ENCODE peak calls at places on chromosome 5, in nine cellular contexts. X, W, L, U, I, H, B, M and G are unnamed samples. For H3K4me1 and H3K9me3, the result is how much of the 10 kb centered on the place peaks cover.

GRCh38 chr5:1787472-1788047 is 12.1 kb downstream of the MRPL36 start:
- DNase-seq in X (no peak), W (no peak), L (no peak), U (no peak), I (no peak), H (no peak), B (peak), M (no peak), G (no peak)

GRCh38 chr5:138650999-138651766 is 76.0 kb upstream of the HSPA9 start:
- DNase-seq in X (no peak), W (no peak), L (no peak), U (no peak), I (no peak), H (no peak), B (no peak), M (no peak), G (no peak)

GRCh38 chr5:71887680-71888079 is 168.6 kb downstream of the CARTPT start:
- DNase-seq in X (no peak), W (peak), L (no peak), U (no peak), I (peak), H (no peak), B (no peak), M (peak), G (no peak)

GRCh38 chr5:141512390-141513020 is 23.6 kb downstream of the PCDHGC5 start:
- DNase-seq in X (peak), W (peak), L (peak), U (peak), I (peak), H (peak), B (peak), M (peak), G (peak)

GRCh38 chr5:168301593-168302388 is 10.3 kb downstream of the WWC1 start:
- DNase-seq in X (no peak), W (no peak), L (no peak), U (no peak), I (no peak), H (no peak), B (no peak), M (peak), G (no peak)

GRCh38 chr5:148290271-148291195 is 21.7 kb upstream of the SPINK7 start:
- DNase-seq in X (no peak), W (peak), L (no peak), U (no peak), I (peak), H (no peak), B (no peak), M (no peak), G (no peak)

GRCh38 chr5:17143335-17143734 is 74.1 kb upstream of the BASP1 start:
- DNase-seq in X (no peak), W (no peak), L (no peak), U (no peak), I (no peak), H (no peak), B (no peak), M (no peak), G (no peak)

GRCh38 chr5:114360362-114360761 is 1.5 kb upstream of the KCNN2 start:
- DNase-seq in X (no peak), W (no peak), L (no peak), U (no peak), I (no peak), H (no peak), B (no peak), M (no peak), G (no peak)

GRCh38 chr5:34687269-34688011 is 31.3 kb downstream of the RAI14 start:
- DNase-seq in X (no peak), W (peak), L (no peak), U (no peak), I (no peak), H (no peak), B (no peak), M (no peak), G (no peak)

GRCh38 chr5:108654042-108654441 is 93.7 kb upstream of the FER start:
- DNase-seq in X (no peak), W (no peak), L (no peak), U (no peak), I (no peak), H (no peak), B (no peak), M (no peak), G (no peak)

GRCh38 chr5:33774323-33774722 is 117.5 kb downstream of the ADAMTS12 start:
- DNase-seq in X (no peak), W (no peak), L (no peak), U (no peak), I (no peak), H (no peak), B (no peak), M (no peak), G (no peak)

GRCh38 chr5:177531209-177531940 is 14.6 kb upstream of the DDX41 start:
- DNase-seq in X (no peak), W (no peak), L (no peak), U (no peak), I (no peak), H (no peak), B (peak), M (no peak), G (no peak)

GRCh38 chr5:95846554-95847260 is 24.2 kb upstream of the GLRX start:
- DNase-seq in X (peak), W (peak), L (no peak), U (peak), I (peak), H (peak), B (peak), M (no peak), G (peak)

GRCh38 chr5:42570946-42571625 is 147.8 kb downstream of the GHR start:
- DNase-seq in X (no peak), W (no peak), L (no peak), U (no peak), I (no peak), H (no peak), B (no peak), M (no peak), G (no peak)

GRCh38 chr5:153880094-153880493 is 158.6 kb downstream of the FAM114A2 start:
- DNase-seq in X (no peak), W (no peak), L (no peak), U (no peak), I (no peak), H (no peak), B (no peak), M (no peak), G (no peak)

GRCh38 chr5:92694067-92694466 is 887.0 kb downstream of the NR2F1-AS1 start:
- DNase-seq in X (no peak), W (no peak), L (no peak), U (no peak), I (no peak), H (no peak), B (no peak), M (no peak), G (no peak)

GRCh38 chr5:76742586-76742985 is 26.7 kb downstream of the F2R start:
- DNase-seq in X (no peak), W (no peak), L (no peak), U (no peak), I (no peak), H (no peak), B (no peak), M (peak), G (no peak)

GRCh38 chr5:179127136-179128040 is 67.2 kb downstream of the ZNF354C start:
- DNase-seq in X (no peak), W (no peak), L (no peak), U (no peak), I (no peak), H (no peak), B (peak), M (no peak), G (no peak)

GRCh38 chr5:169814522-169814921 is 165.8 kb downstream of the INSYN2B start:
- DNase-seq in X (no peak), W (no peak), L (no peak), U (no peak), I (no peak), H (no peak), B (no peak), M (no peak), G (no peak)

GRCh38 chr5:171961117-171961516 is 45.3 kb downstream of the FBXW11 start:
- DNase-seq in X (peak), W (no peak), L (no peak), U (peak), I (no peak), H (no peak), B (no peak), M (no peak), G (no peak)

GRCh38 chr5:14816999-14817761 is 54.4 kb downstream of the ANKH start:
- DNase-seq in X (peak), W (no peak), L (no peak), U (peak), I (no peak), H (peak), B (no peak), M (no peak), G (no peak)

GRCh38 chr5:149419532-149420485 is 40.7 kb upstream of the IL17B start:
- DNase-seq in X (no peak), W (no peak), L (peak), U (no peak), I (no peak), H (peak), B (no peak), M (no peak), G (no peak)

GRCh38 chr5:1322036-1322903 is 22.6 kb downstream of the CLPTM1L start:
- DNase-seq in X (peak), W (no peak), L (no peak), U (no peak), I (no peak), H (no peak), B (peak), M (no peak), G (no peak)

GRCh38 chr5:107499237-107499636 is 171.5 kb downstream of the EFNA5 start:
- DNase-seq in X (no peak), W (no peak), L (no peak), U (no peak), I (no peak), H (no peak), B (no peak), M (no peak), G (no peak)

GRCh38 chr5:53642006-53642405 is 81.6 kb downstream of the NDUFS4 start:
- DNase-seq in X (no peak), W (no peak), L (no peak), U (no peak), I (no peak), H (no peak), B (no peak), M (no peak), G (no peak)

GRCh38 chr5:177508217-177508611 is 1.4 kb downstream of the DOK3 start:
- DNase-seq in X (no peak), W (no peak), L (no peak), U (no peak), I (no peak), H (peak), B (no peak), M (no peak), G (no peak)

GRCh38 chr5:72884911-72885310 is 68.5 kb downstream of the TNPO1 start:
- DNase-seq in X (no peak), W (no peak), L (no peak), U (no peak), I (no peak), H (no peak), B (no peak), M (no peak), G (no peak)

GRCh38 chr5:89418821-89419085 is 535.8 kb upstream of the MEF2C start:
- DNase-seq in X (no peak), W (no peak), L (no peak), U (no peak), I (no peak), H (no peak), B (no peak), M (no peak), G (no peak)

GRCh38 chr5:107539163-107539445 is 131.6 kb downstream of the EFNA5 start:
- DNase-seq in X (no peak), W (no peak), L (no peak), U (no peak), I (no peak), H (no peak), B (no peak), M (no peak), G (no peak)

GRCh38 chr5:7073666-7074065 is 322.3 kb upstream of the ADCY2 start:
- DNase-seq in X (no peak), W (no peak), L (no peak), U (no peak), I (no peak), H (no peak), B (no peak), M (no peak), G (no peak)

GRCh38 chr5:86461169-86461956 is 156.4 kb upstream of the COX7C start:
- DNase-seq in X (no peak), W (no peak), L (no peak), U (no peak), I (no peak), H (no peak), B (no peak), M (no peak), G (no peak)

GRCh38 chr5:91307023-91307422 is 76.1 kb downstream of the ARRDC3 start:
- DNase-seq in X (peak), W (no peak), L (peak), U (peak), I (no peak), H (peak), B (no peak), M (no peak), G (no peak)

GRCh38 chr5:138542120-138542955 is 698 bp downstream of the ETF1 start:
- DNase-seq in X (no peak), W (no peak), L (no peak), U (no peak), I (no peak), H (no peak), B (no peak), M (peak), G (no peak)

GRCh38 chr5:136811551-136811950 is 446.2 kb upstream of the TRPC7 start:
- DNase-seq in X (no peak), W (no peak), L (no peak), U (no peak), I (no peak), H (peak), B (no peak), M (no peak), G (no peak)

DNA sequence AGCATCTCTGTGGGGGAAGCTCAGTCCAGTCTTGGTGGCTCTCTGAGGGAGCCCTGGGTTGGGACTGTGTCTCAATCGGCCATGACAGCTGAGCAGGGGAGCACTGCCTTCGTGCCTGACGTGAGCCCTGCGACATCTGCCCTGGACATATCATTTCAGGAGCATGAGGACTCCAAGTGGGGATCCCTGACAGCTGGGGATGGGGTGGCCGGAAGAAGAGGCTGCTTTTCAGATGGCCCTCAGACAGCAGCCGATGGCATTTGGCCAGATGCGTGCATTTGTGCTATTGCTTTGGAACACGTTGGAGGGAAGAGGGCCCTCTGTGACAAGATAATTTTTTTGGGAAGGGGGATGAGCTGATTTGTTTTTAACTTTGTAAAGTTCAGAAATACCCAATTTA is 131.0 kb upstream of the STC2 start:
- DNase-seq in X (no peak), W (no peak), L (no peak), U (no peak), I (no peak), H (no peak), B (no peak), M (no peak), G (no peak)
- H3K4me1 ChIP-seq in X (under half), W (under half), L (under half), U (under half), I (under half), H (under half), B (under half), M (under half), G (under half)

DNA sequence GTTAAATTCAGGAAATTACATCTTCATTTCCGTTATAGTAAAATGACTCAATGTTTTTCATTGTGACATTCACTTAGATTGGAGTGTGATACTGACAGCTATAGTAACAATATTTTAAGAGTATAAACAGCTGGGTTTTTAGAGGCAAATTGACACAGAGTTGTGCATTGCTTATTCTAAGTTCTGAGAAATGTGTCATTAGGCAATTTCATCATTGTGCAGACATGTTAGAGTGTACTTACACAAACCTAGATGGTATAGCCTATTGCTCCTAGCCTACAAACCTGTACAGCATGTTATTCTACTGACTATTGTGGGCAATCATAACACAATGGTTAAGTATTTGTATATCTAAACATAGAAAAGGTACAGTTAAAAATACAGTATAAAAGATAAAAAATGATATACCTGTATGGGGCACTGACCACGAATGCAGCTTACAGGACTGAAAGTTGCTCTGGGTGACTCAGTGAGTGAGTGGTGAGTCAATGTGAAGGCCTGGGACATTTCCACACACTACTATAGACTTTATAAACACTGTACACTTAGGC is 132.7 kb downstream of the PDE4D start:
- DNase-seq in X (no peak), W (no peak), L (no peak), U (no peak), I (no peak), H (no peak), B (no peak), M (no peak), G (no peak)
- H3K4me3 ChIP-seq in X (no peak), W (no peak), L (no peak), U (no peak), I (no peak), H (no peak), B (no peak), M (no peak), G (no peak)

DNA sequence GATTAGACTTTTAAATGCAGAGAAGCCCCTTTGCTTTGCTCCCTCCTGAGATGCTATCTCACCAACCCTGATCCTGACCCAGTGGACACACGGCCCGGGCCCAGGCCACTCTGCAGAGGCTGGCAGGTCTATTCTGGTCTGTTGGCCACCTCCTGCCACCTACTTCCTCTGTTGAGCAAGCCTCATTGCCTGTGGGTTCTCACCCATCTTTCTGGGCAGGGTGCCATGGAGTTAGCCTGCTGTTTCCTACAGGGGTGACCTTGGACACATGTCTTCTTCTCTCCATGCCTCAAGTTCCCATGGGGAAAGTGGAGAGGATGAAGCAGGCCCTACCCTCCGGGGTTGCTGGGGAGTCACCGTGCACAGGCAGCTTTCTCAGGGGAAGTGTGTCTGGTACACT is 266.2 kb upstream of the IRX1 start:
- DNase-seq in X (no peak), W (no peak), L (no peak), U (no peak), I (no peak), H (no peak), B (no peak), M (no peak), G (no peak)
- H3K9me3 ChIP-seq in X (under half), W (under half), L (under half), U (under half), I (under half), H (under half), B (under half), M (under half), G (under half)

GRCh38 chr5:133236541-133236951 is 184.7 kb downstream of the HSPA4 start:
- DNase-seq in X (no peak), W (peak), L (no peak), U (no peak), I (no peak), H (no peak), B (no peak), M (no peak), G (no peak)

GRCh38 chr5:133234911-133235310 is 183.1 kb downstream of the HSPA4 start:
- DNase-seq in X (no peak), W (no peak), L (no peak), U (no peak), I (no peak), H (no peak), B (no peak), M (no peak), G (no peak)

GRCh38 chr5:133238426-133239205 is 186.8 kb downstream of the HSPA4 start:
- DNase-seq in X (no peak), W (no peak), L (no peak), U (no peak), I (no peak), H (no peak), B (no peak), M (no peak), G (no peak)

GRCh38 chr5:133235696-133236426 is 184.0 kb downstream of the HSPA4 start:
- DNase-seq in X (no peak), W (no peak), L (no peak), U (no peak), I (no peak), H (no peak), B (no peak), M (no peak), G (no peak)

DNA sequence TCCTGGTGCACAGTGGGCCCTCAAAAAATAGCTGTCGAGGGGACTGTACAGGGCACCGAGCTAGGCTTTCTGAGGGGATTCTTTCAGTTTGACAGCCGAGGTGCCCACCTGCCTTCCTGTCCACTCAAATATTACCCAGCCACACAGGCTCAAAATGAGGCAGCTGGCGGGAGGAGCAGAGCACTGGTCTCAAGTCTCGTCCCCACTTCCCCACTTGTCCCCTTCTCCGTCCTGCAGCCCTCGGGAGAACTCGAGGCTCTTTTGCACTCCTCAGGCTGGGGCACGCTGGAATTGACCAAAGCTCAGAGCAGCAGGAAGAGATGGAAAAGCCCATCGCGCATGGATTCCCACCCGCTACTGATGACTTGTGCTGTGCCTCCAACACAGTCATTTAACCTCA is 185.2 kb downstream of the HSPA4 start:
- DNase-seq in X (no peak), W (no peak), L (no peak), U (no peak), I (no peak), H (no peak), B (no peak), M (no peak), G (no peak)
- H3K4me1 ChIP-seq in X (under half), W (under half), L (under half), U (under half), I (under half), H (under half), B (under half), M (under half), G (under half)